ENCODE peak calls at places on chromosomes 5 and 9, in six cellular contexts. O is SK-N-SH, U is colonic mucosa, J is neuronal stem cell, Z is neural progenitor cell, X is fibroblast of lung. W is an unnamed sample.

GRCh38 chr9:76835571-76836283 is 70.2 kb downstream of the PRUNE2 start:
- DNase-seq in O (no peak), Z (no peak), J (no peak), U (no peak), X (peak), W (peak)

GRCh38 chr9:123637596-123637939 is 281.6 kb downstream of the CRB2 start:
- DNase-seq in X (peak), O (no peak), Z (no peak), U (no peak), J (no peak), W (no peak)

GRCh38 chr9:37350486-37351190 is 71.9 kb upstream of the GRHPR start:
- DNase-seq in O (no peak), U (no peak), J (no peak), X (no peak), Z (no peak), W (peak)

GRCh38 chr5:27208051-27208450 is 169.7 kb upstream of the CDH9 start:
- DNase-seq in J (no peak), O (no peak), X (no peak), U (no peak), Z (no peak), W (no peak)

GRCh38 chr9:136151214-136151804 is 32.6 kb upstream of the TMEM250 start:
- DNase-seq in J (no peak), X (no peak), O (no peak), Z (peak), U (no peak), W (no peak)

GRCh38 chr5:96080557-96080956 is 118.9 kb upstream of the ELL2 start:
- DNase-seq in J (no peak), U (no peak), O (no peak), Z (no peak), X (peak), W (peak)

GRCh38 chr5:945691-946541 is 53.2 kb downstream of the TRIP13 start:
- DNase-seq in U (no peak), J (no peak), Z (peak), O (peak), X (no peak), W (no peak)

GRCh38 chr5:176466245-176466871 is 18.2 kb downstream of the FAF2 start:
- DNase-seq in Z (no peak), U (no peak), O (no peak), J (no peak), X (peak), W (peak)

GRCh38 chr9:121503443-121503842 is 3.8 kb upstream of the GGTA1 start:
- DNase-seq in X (no peak), Z (no peak), J (no peak), O (peak), U (no peak), W (no peak)

GRCh38 chr5:96629774-96630173 is 32.4 kb upstream of the CAST start:
- DNase-seq in U (no peak), J (no peak), X (peak), Z (peak), O (no peak), W (peak)

GRCh38 chr9:79572032-79572890 is 496 bp downstream of the TLE4 start:
- DNase-seq in O (peak), Z (peak), U (peak), X (peak), J (peak), W (peak)

GRCh38 chr5:3893527-3893926 is 297.9 kb downstream of the IRX1 start:
- DNase-seq in Z (no peak), U (no peak), O (no peak), X (no peak), J (no peak), W (no peak)

GRCh38 chr5:139796061-139796806 is 626 bp downstream of the PSD2 start:
- DNase-seq in O (peak), X (no peak), U (no peak), Z (peak), J (peak), W (no peak)

DNA sequence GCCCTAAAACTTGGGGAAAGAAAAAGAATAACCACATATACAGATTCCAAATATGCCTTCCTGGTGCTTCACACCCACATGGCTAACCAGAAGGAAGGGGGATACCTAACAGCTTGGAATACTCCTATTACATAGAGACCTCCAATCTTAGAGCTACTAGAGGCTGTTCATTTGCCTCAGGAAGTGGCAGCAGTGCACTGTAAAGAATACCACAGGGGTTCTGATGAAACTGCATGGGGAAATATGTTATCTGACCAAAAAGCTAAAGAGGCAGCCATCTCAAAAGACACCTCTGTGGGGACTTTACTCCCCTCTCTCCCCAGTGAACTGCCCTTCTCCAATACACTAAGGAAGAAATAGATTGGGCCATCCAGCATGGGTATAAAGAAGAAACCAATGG is 66.4 kb downstream of the CDKN2A start:
- DNase-seq in J (no peak), X (no peak), U (no peak), Z (no peak), O (no peak), W (no peak)
- H3K4me3 ChIP-seq in J (no peak), X (no peak), U (no peak), Z (no peak), O (no peak), W (no peak)

GRCh38 chr9:100492952-100493351 is 20.0 kb downstream of the TMEFF1 start:
- DNase-seq in U (no peak), J (no peak), O (no peak), X (peak), Z (no peak), W (peak)
- H3K9ac ChIP-seq in U (no peak), J (no peak), O (no peak), X (no peak), Z (no peak), W (peak)

GRCh38 chr5:2031581-2031980 is 148.9 kb upstream of the IRX4 start:
- DNase-seq in Z (no peak), J (no peak), U (no peak), X (no peak), O (no peak), W (no peak)
- H3K4me3 ChIP-seq in Z (no peak), J (no peak), U (no peak), X (no peak), O (no peak), W (no peak)

DNA sequence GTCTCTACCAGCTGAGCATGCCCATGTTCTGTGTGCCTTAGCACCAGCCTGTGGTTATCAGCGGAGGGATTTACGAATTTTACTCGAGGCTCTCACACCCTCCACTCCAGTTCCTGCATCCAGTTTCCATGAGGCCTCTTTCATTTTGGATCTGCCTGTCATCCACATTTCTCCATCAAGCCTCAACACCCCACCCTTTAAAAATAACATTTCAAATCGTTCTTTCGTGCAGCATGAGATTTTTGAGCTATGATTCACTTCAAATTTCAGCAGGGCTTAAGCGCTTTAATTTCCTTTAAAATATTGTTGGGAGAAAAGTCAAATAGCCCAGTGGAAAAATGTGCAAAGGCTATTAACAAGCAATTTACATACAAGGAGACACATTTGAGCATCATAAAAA is 103.1 kb downstream of the MSX2 start:
- DNase-seq in J (no peak), O (no peak), X (peak), Z (no peak), U (no peak), W (no peak)
- H3K9ac ChIP-seq in J (no peak), O (no peak), X (no peak), Z (no peak), U (no peak), W (no peak)

GRCh38 chr9:110808599-110808980 is 140.0 kb downstream of the MUSK start:
- DNase-seq in X (no peak), Z (no peak), O (no peak), J (no peak), U (no peak), W (no peak)
- H3K4me3 ChIP-seq in X (no peak), Z (no peak), O (no peak), J (no peak), U (no peak), W (no peak)

GRCh38 chr5:73214921-73215490 is 42.0 kb downstream of the TMEM174 start:
- DNase-seq in J (no peak), U (no peak), O (no peak), Z (peak), X (no peak), W (no peak)

GRCh38 chr5:73218552-73219171 is 45.7 kb downstream of the TMEM174 start:
- DNase-seq in J (no peak), X (peak), O (no peak), U (no peak), Z (peak), W (peak)

GRCh38 chr5:73213566-73213998 is 40.6 kb downstream of the TMEM174 start:
- DNase-seq in J (no peak), U (peak), X (peak), Z (no peak), O (no peak), W (no peak)

GRCh38 chr5:73215891-73216610 is 43.1 kb downstream of the TMEM174 start:
- DNase-seq in O (peak), J (peak), Z (peak), U (peak), X (peak), W (peak)

GRCh38 chr5:73215525-73215890 is 42.5 kb downstream of the TMEM174 start:
- DNase-seq in J (no peak), Z (no peak), U (no peak), O (no peak), X (no peak), W (no peak)
- H3K9ac ChIP-seq in J (no peak), Z (no peak), U (no peak), O (peak), X (no peak), W (peak)

GRCh38 chr5:93322970-93323369 is 258.0 kb downstream of the NR2F1-AS1 start:
- DNase-seq in O (no peak), J (no peak), Z (no peak), X (no peak), U (no peak), W (no peak)
- H3K4me3 ChIP-seq in O (no peak), J (no peak), Z (no peak), X (no peak), U (no peak), W (no peak)

GRCh38 chr9:69515810-69516209 is 156.4 kb downstream of the APBA1 start:
- DNase-seq in Z (no peak), U (no peak), J (no peak), X (no peak), O (no peak), W (no peak)
- H3K9ac ChIP-seq in Z (no peak), U (no peak), J (no peak), X (no peak), O (no peak), W (no peak)